ENCODE peak calls at places on chromosomes 16 and 17, in six cellular contexts. N is fibroblast of the aortic adventitia; O is stimulated activated CD8-positive, alpha-beta memory T cell treated with anti-CD3 and anti-CD28 coated beads, Interleukin-4, amount 100 ng/mL, for 4 hours; K is HS-5; A is SJSA1; T is AG10803. S is an unnamed sample.

GRCh38 chr16:53559552-53559951 is 56.5 kb upstream of the AKTIP start:
- DNase-seq in N (no peak), O (no peak), K (no peak), A (no peak), T (no peak), S (no peak)

GRCh38 chr17:20189322-20189721 is 180.2 kb downstream of the SPECC1 start:
- DNase-seq in N (no peak), O (no peak), K (no peak), A (peak), T (no peak), S (peak)

GRCh38 chr17:15340966-15341365 is 431 bp downstream of the TEKT3 start:
- DNase-seq in N (no peak), O (no peak), K (no peak), A (no peak), T (no peak), S (no peak)

GRCh38 chr16:85853641-85854545 is 45.1 kb upstream of the IRF8 start:
- DNase-seq in N (no peak), O (no peak), K (no peak), A (no peak), T (no peak), S (no peak)

GRCh38 chr17:6800422-6801027 is 24.5 kb downstream of the FBXO39 start:
- DNase-seq in N (no peak), O (no peak), K (no peak), A (no peak), T (no peak), S (no peak)

GRCh38 chr17:73533801-73534574 is 110.3 kb downstream of the SDK2 start:
- DNase-seq in N (no peak), O (no peak), K (no peak), A (no peak), T (no peak), S (no peak)

GRCh38 chr17:59838196-59838911 is 54.4 kb downstream of the TUBD1 start:
- DNase-seq in N (peak), O (no peak), K (no peak), A (peak), T (peak), S (peak)

GRCh38 chr16:67055712-67056487 is 27.0 kb downstream of the CBFB start:
- DNase-seq in N (peak), O (no peak), K (peak), A (peak), T (peak), S (peak)

GRCh38 chr16:1300664-1301476 is 8.6 kb upstream of the UBE2I start:
- DNase-seq in N (peak), O (peak), K (no peak), A (peak), T (peak), S (no peak)

GRCh38 chr17:4980644-4981216 is 6.7 kb downstream of the CAMTA2 start:
- DNase-seq in N (peak), O (no peak), K (no peak), A (peak), T (peak), S (peak)

GRCh38 chr16:67504190-67505021 is 21.1 kb upstream of the AGRP start:
- DNase-seq in N (peak), O (peak), K (no peak), A (no peak), T (no peak), S (no peak)

GRCh38 chr17:29114141-29114540 is 66.1 kb downstream of the MYO18A start:
- DNase-seq in N (no peak), O (no peak), K (no peak), A (no peak), T (no peak), S (no peak)

GRCh38 chr17:7916799-7917198 is 710 bp upstream of the RNF227 start:
- DNase-seq in N (peak), O (no peak), K (peak), A (no peak), T (peak), S (no peak)

GRCh38 chr17:81386141-81386645 is 9.1 kb upstream of the BAHCC1 start:
- DNase-seq in N (no peak), O (no peak), K (no peak), A (no peak), T (no peak), S (no peak)

GRCh38 chr17:45197108-45197507 is 24.6 kb upstream of the FMNL1 start:
- DNase-seq in N (no peak), O (no peak), K (no peak), A (no peak), T (no peak), S (no peak)

GRCh38 chr17:37327341-37328090 is 48.3 kb upstream of the C17orf78 start:
- DNase-seq in N (peak), O (no peak), K (peak), A (no peak), T (peak), S (no peak)

GRCh38 chr16:48117217-48118105 is 38.3 kb downstream of the ABCC12 start:
- DNase-seq in N (peak), O (no peak), K (no peak), A (peak), T (no peak), S (no peak)

GRCh38 chr17:35715416-35715815 is 16.0 kb upstream of the RASL10B start:
- DNase-seq in N (no peak), O (no peak), K (no peak), A (no peak), T (no peak), S (no peak)

GRCh38 chr17:3935825-3936355 is 19.6 kb upstream of the P2RX1 start:
- DNase-seq in N (peak), O (no peak), K (no peak), A (no peak), T (peak), S (peak)

GRCh38 chr16:54923988-54924387 is 6.7 kb upstream of the IRX5 start:
- DNase-seq in N (no peak), O (no peak), K (no peak), A (no peak), T (no peak), S (peak)

GRCh38 chr17:82734987-82735866 is at the start of gene FN3K:
- DNase-seq in N (peak), O (no peak), K (no peak), A (peak), T (peak), S (peak)

GRCh38 chr17:36939059-36939943 is 2.0 kb downstream of the LHX1 start:
- DNase-seq in N (no peak), O (no peak), K (no peak), A (no peak), T (no peak), S (no peak)

GRCh38 chr16:85086347-85087291 is 25.7 kb downstream of the CIBAR2 start:
- DNase-seq in N (peak), O (peak), K (peak), A (peak), T (peak), S (peak)

GRCh38 chr17:81902023-81902652 is at the start of gene NPB:
- DNase-seq in N (no peak), O (no peak), K (no peak), A (no peak), T (no peak), S (peak)

S was measured in foreskin keratinocyte.